ENCODE peak calls at places on chromosomes 1 and 21, in ten cellular contexts. M is HuH-7.5, U is brain microvascular endothelial cell, D is frontal cortex, Y is SW 1271, J is endothelial cell of umbilical vein, G is NCI-H146, E is NCI-H345, T is Right ventricle myocardium superior, X is nucleus accumbens. P is an unnamed sample.

GRCh38 chr1:15866696-15867687 is 19.5 kb downstream of the SPEN start:
- DNase-seq in D (no peak), J (no peak), E (no peak), Y (no peak), U (no peak), T (no peak), M (no peak), X (no peak), G (no peak), P (no peak)

GRCh38 chr1:170617595-170618215 is 46.2 kb upstream of the PRRX1 start:
- DNase-seq in X (no peak), T (no peak), E (no peak), G (no peak), Y (no peak), J (no peak), M (no peak), U (no peak), D (no peak), P (no peak)

GRCh38 chr1:56473582-56474270 is 105.6 kb downstream of the PLPP3 start:
- DNase-seq in G (no peak), Y (no peak), M (no peak), D (no peak), J (no peak), X (no peak), U (no peak), T (no peak), E (no peak), P (no peak)

GRCh38 chr1:181089017-181089776 is 697 bp downstream of the IER5 start:
- DNase-seq in J (no peak), Y (no peak), E (peak), G (peak), D (no peak), T (peak), U (no peak), M (no peak), X (no peak), P (no peak)

GRCh38 chr1:201648911-201649775 is 110.2 kb downstream of the NAV1 start:
- DNase-seq in M (no peak), T (peak), U (no peak), D (no peak), E (peak), X (no peak), J (peak), Y (no peak), G (peak), P (no peak)

GRCh38 chr1:183180213-183180612 is 5.9 kb upstream of the LAMC2 start:
- DNase-seq in Y (no peak), G (no peak), E (no peak), U (peak), X (no peak), J (peak), T (peak), D (peak), M (no peak), P (peak)

GRCh38 chr1:217181205-217181746 is 449.6 kb downstream of the GPATCH2 start:
- DNase-seq in X (no peak), T (no peak), M (no peak), E (no peak), J (no peak), U (no peak), G (no peak), D (no peak), Y (no peak), P (no peak)

GRCh38 chr1:232127190-232127589 is 500.6 kb downstream of the DISC1 start:
- DNase-seq in T (no peak), X (no peak), D (no peak), E (no peak), G (no peak), Y (no peak), M (no peak), U (peak), J (no peak), P (no peak)

GRCh38 chr1:147853391-147853790 is 49.2 kb upstream of the GJA8 start:
- DNase-seq in U (peak), J (peak), M (no peak), G (no peak), Y (no peak), D (no peak), X (no peak), T (no peak), E (no peak), P (no peak)

GRCh38 chr1:48676822-48677221 is 99.9 kb downstream of the BEND5 start:
- DNase-seq in T (no peak), U (no peak), G (no peak), X (no peak), E (no peak), D (no peak), Y (no peak), J (no peak), M (no peak), P (no peak)

GRCh38 chr1:34906756-34907155 is 22.7 kb downstream of the DLGAP3 start:
- DNase-seq in E (no peak), T (no peak), G (no peak), J (no peak), Y (no peak), U (no peak), X (no peak), D (no peak), M (no peak), P (no peak)

GRCh38 chr21:15701845-15702244 is 27.9 kb upstream of the USP25 start:
- DNase-seq in J (no peak), G (no peak), U (no peak), M (no peak), D (no peak), X (no peak), Y (no peak), T (no peak), E (no peak), P (no peak)

GRCh38 chr1:36750706-36751105 is 268.0 kb upstream of the CSF3R start:
- DNase-seq in M (no peak), J (no peak), X (no peak), T (no peak), Y (no peak), E (no peak), G (no peak), D (no peak), U (no peak), P (no peak)

GRCh38 chr1:167714098-167714850 is 7.5 kb upstream of the MPZL1 start:
- DNase-seq in D (peak), U (peak), T (peak), Y (peak), X (peak), E (peak), G (peak), M (peak), J (peak), P (no peak)

GRCh38 chr1:33161061-33161681 is 20.7 kb downstream of the TRIM62 start:
- DNase-seq in G (peak), X (peak), D (peak), M (no peak), T (peak), Y (no peak), U (peak), E (peak), J (peak), P (no peak)

GRCh38 chr1:71509051-71509595 is 428.3 kb upstream of the ZRANB2 start:
- DNase-seq in M (no peak), X (no peak), E (no peak), U (no peak), D (no peak), Y (no peak), T (no peak), J (no peak), G (no peak), P (no peak)

GRCh38 chr1:26854953-26855352 is 8.0 kb upstream of the SFN start:
- DNase-seq in E (peak), D (no peak), M (no peak), J (no peak), G (no peak), X (no peak), U (no peak), T (no peak), Y (no peak), P (no peak)

P was measured in glomerular endothelial cell.